ENCODE peak calls at places on chromosomes 11 and 22, in five cellular contexts. One of them, this sample, is unnamed.

GRCh38 chr11:94583213-94583884 is 16.2 kb downstream of the PIWIL4 start:
- DNase-seq in colonic mucosa: no peak
- DNase-seq in MM.1S: no peak
- DNase-seq in thoracic aorta: no peak
- DNase-seq in progenitor cell of endocrine pancreas: no peak
- DNase-seq in this sample: no peak

GRCh38 chr11:6319001-6319878 is 1.1 kb downstream of the CAVIN3 start:
- DNase-seq in progenitor cell of endocrine pancreas: no peak
- DNase-seq in MM.1S: no peak
- DNase-seq in thoracic aorta: peak
- DNase-seq in colonic mucosa: no peak
- DNase-seq in this sample: peak

GRCh38 chr22:47031628-47031915 is 269.1 kb downstream of the TBC1D22A start:
- DNase-seq in progenitor cell of endocrine pancreas: no peak
- DNase-seq in MM.1S: no peak
- DNase-seq in colonic mucosa: no peak
- DNase-seq in thoracic aorta: no peak
- DNase-seq in this sample: no peak

GRCh38 chr22:40410272-40410671 is 39.9 kb downstream of the SGSM3 start:
- DNase-seq in colonic mucosa: no peak
- DNase-seq in MM.1S: no peak
- DNase-seq in progenitor cell of endocrine pancreas: no peak
- DNase-seq in thoracic aorta: no peak
- DNase-seq in this sample: no peak

GRCh38 chr11:3225826-3226750 is 6.1 kb downstream of the MRGPRE start:
- DNase-seq in colonic mucosa: no peak
- DNase-seq in thoracic aorta: no peak
- DNase-seq in progenitor cell of endocrine pancreas: no peak
- DNase-seq in MM.1S: no peak
- DNase-seq in this sample: peak

GRCh38 chr11:65446446-65447277 is 24.1 kb downstream of the NEAT1 start:
- DNase-seq in colonic mucosa: no peak
- DNase-seq in thoracic aorta: no peak
- DNase-seq in MM.1S: no peak
- DNase-seq in progenitor cell of endocrine pancreas: no peak
- DNase-seq in this sample: no peak

GRCh38 chr11:20668844-20669832 is at the start of gene NELL1:
- DNase-seq in colonic mucosa: no peak
- DNase-seq in MM.1S: no peak
- DNase-seq in thoracic aorta: no peak
- DNase-seq in progenitor cell of endocrine pancreas: no peak
- DNase-seq in this sample: no peak

GRCh38 chr11:91115116-91115515 is 892.3 kb upstream of the CHORDC1 start:
- DNase-seq in thoracic aorta: no peak
- DNase-seq in progenitor cell of endocrine pancreas: no peak
- DNase-seq in colonic mucosa: no peak
- DNase-seq in MM.1S: no peak
- DNase-seq in this sample: no peak

GRCh38 chr11:9047986-9048522 is 43.3 kb downstream of the SCUBE2 start:
- DNase-seq in progenitor cell of endocrine pancreas: no peak
- DNase-seq in MM.1S: no peak
- DNase-seq in colonic mucosa: no peak
- DNase-seq in thoracic aorta: no peak
- DNase-seq in this sample: no peak

GRCh38 chr11:99739464-99740089 is 718.8 kb downstream of the CNTN5 start:
- DNase-seq in thoracic aorta: no peak
- DNase-seq in MM.1S: peak
- DNase-seq in progenitor cell of endocrine pancreas: no peak
- DNase-seq in colonic mucosa: no peak
- DNase-seq in this sample: peak

GRCh38 chr22:29765905-29766631 is 739 bp downstream of the ZMAT5 start:
- DNase-seq in thoracic aorta: no peak
- DNase-seq in colonic mucosa: peak
- DNase-seq in progenitor cell of endocrine pancreas: peak
- DNase-seq in MM.1S: no peak
- DNase-seq in this sample: peak

GRCh38 chr22:43996981-43997265 is 27.2 kb upstream of the PARVB start:
- DNase-seq in colonic mucosa: no peak
- DNase-seq in progenitor cell of endocrine pancreas: no peak
- DNase-seq in MM.1S: no peak
- DNase-seq in thoracic aorta: no peak
- DNase-seq in this sample: no peak

GRCh38 chr11:10021563-10021962 is 272.5 kb downstream of the SBF2 start:
- DNase-seq in thoracic aorta: no peak
- DNase-seq in progenitor cell of endocrine pancreas: no peak
- DNase-seq in MM.1S: no peak
- DNase-seq in colonic mucosa: no peak
- DNase-seq in this sample: no peak

GRCh38 chr11:9747816-9748215 is 83.9 kb downstream of the SWAP70 start:
- DNase-seq in thoracic aorta: no peak
- DNase-seq in colonic mucosa: no peak
- DNase-seq in MM.1S: no peak
- DNase-seq in progenitor cell of endocrine pancreas: no peak
- DNase-seq in this sample: no peak

GRCh38 chr22:46172522-46172921 is 22.2 kb downstream of the PPARA start:
- DNase-seq in colonic mucosa: no peak
- DNase-seq in MM.1S: no peak
- DNase-seq in progenitor cell of endocrine pancreas: no peak
- DNase-seq in thoracic aorta: no peak
- DNase-seq in this sample: no peak

GRCh38 chr11:93712678-93713077 is 28.6 kb downstream of the TAF1D start:
- DNase-seq in progenitor cell of endocrine pancreas: no peak
- DNase-seq in thoracic aorta: no peak
- DNase-seq in colonic mucosa: no peak
- DNase-seq in MM.1S: no peak
- DNase-seq in this sample: no peak

GRCh38 chr11:134532176-134532920 is 120.3 kb upstream of the B3GAT1 start:
- DNase-seq in progenitor cell of endocrine pancreas: no peak
- DNase-seq in colonic mucosa: no peak
- DNase-seq in MM.1S: no peak
- DNase-seq in thoracic aorta: no peak
- DNase-seq in this sample: no peak

GRCh38 chr22:32684148-32684821 is 117.2 kb upstream of the TIMP3 start:
- DNase-seq in thoracic aorta: no peak
- DNase-seq in progenitor cell of endocrine pancreas: no peak
- DNase-seq in colonic mucosa: no peak
- DNase-seq in MM.1S: no peak
- DNase-seq in this sample: no peak

GRCh38 chr22:46149493-46149997 is 781 bp upstream of the PPARA start:
- DNase-seq in thoracic aorta: no peak
- DNase-seq in MM.1S: peak
- DNase-seq in progenitor cell of endocrine pancreas: no peak
- DNase-seq in colonic mucosa: peak
- DNase-seq in this sample: no peak

GRCh38 chr11:67276821-67277230 is 10.6 kb downstream of the GRK2 start:
- DNase-seq in MM.1S: peak
- DNase-seq in progenitor cell of endocrine pancreas: no peak
- DNase-seq in thoracic aorta: no peak
- DNase-seq in colonic mucosa: peak
- DNase-seq in this sample: no peak

GRCh38 chr11:14905104-14906033 is 13.3 kb upstream of the CYP2R1 start:
- DNase-seq in thoracic aorta: no peak
- DNase-seq in colonic mucosa: peak
- DNase-seq in MM.1S: peak
- DNase-seq in progenitor cell of endocrine pancreas: no peak
- DNase-seq in this sample: peak

GRCh38 chr11:20609727-20610707 is 10.6 kb downstream of the SLC6A5 start:
- DNase-seq in colonic mucosa: peak
- DNase-seq in progenitor cell of endocrine pancreas: peak
- DNase-seq in MM.1S: peak
- DNase-seq in thoracic aorta: no peak
- DNase-seq in this sample: peak

GRCh38 chr22:50012201-50013181 is at the start of gene IL17REL:
- DNase-seq in colonic mucosa: no peak
- DNase-seq in progenitor cell of endocrine pancreas: no peak
- DNase-seq in MM.1S: no peak
- DNase-seq in thoracic aorta: no peak
- DNase-seq in this sample: no peak

GRCh38 chr11:19027829-19028595 is 32.5 kb downstream of the MRGPRX2 start:
- DNase-seq in colonic mucosa: no peak
- DNase-seq in progenitor cell of endocrine pancreas: no peak
- DNase-seq in MM.1S: no peak
- DNase-seq in thoracic aorta: no peak
- DNase-seq in this sample: no peak

GRCh38 chr22:31867386-31868153 is 76.8 kb upstream of the YWHAH start:
- DNase-seq in progenitor cell of endocrine pancreas: no peak
- DNase-seq in colonic mucosa: no peak
- DNase-seq in thoracic aorta: no peak
- DNase-seq in MM.1S: no peak
- DNase-seq in this sample: no peak

GRCh38 chr11:32893947-32894827 is 1.6 kb downstream of the QSER1 start:
- DNase-seq in MM.1S: peak
- DNase-seq in progenitor cell of endocrine pancreas: no peak
- DNase-seq in thoracic aorta: no peak
- DNase-seq in colonic mucosa: peak
- DNase-seq in this sample: peak

GRCh38 chr22:35150163-35151107 is 84.5 kb downstream of the ISX start:
- DNase-seq in thoracic aorta: no peak
- DNase-seq in MM.1S: peak
- DNase-seq in colonic mucosa: peak
- DNase-seq in progenitor cell of endocrine pancreas: peak
- DNase-seq in this sample: peak

GRCh38 chr11:117595440-117595839 is 201.6 kb downstream of the DSCAML1 start:
- DNase-seq in progenitor cell of endocrine pancreas: no peak
- DNase-seq in colonic mucosa: no peak
- DNase-seq in MM.1S: no peak
- DNase-seq in thoracic aorta: no peak
- DNase-seq in this sample: no peak
- TF ChIP-seq CTCF in progenitor cell of endocrine pancreas: no peak
- TF ChIP-seq CTCF in colonic mucosa: no peak
- TF ChIP-seq CTCF in MM.1S: no peak
- TF ChIP-seq CTCF in thoracic aorta: no peak
- TF ChIP-seq CTCF in this sample: no peak

GRCh38 chr11:13166036-13166435 is 111.6 kb upstream of the BMAL1 start:
- DNase-seq in MM.1S: no peak
- DNase-seq in colonic mucosa: no peak
- DNase-seq in thoracic aorta: no peak
- DNase-seq in progenitor cell of endocrine pancreas: no peak
- DNase-seq in this sample: no peak

GRCh38 chr11:13160745-13161144 is 116.8 kb upstream of the BMAL1 start:
- DNase-seq in progenitor cell of endocrine pancreas: no peak
- DNase-seq in colonic mucosa: no peak
- DNase-seq in thoracic aorta: no peak
- DNase-seq in MM.1S: no peak
- DNase-seq in this sample: no peak

GRCh38 chr11:13160302-13160701 is 117.3 kb upstream of the BMAL1 start:
- DNase-seq in thoracic aorta: no peak
- DNase-seq in progenitor cell of endocrine pancreas: no peak
- DNase-seq in MM.1S: no peak
- DNase-seq in colonic mucosa: no peak
- DNase-seq in this sample: no peak
- TF ChIP-seq CTCF in thoracic aorta: no peak
- TF ChIP-seq CTCF in progenitor cell of endocrine pancreas: no peak
- TF ChIP-seq CTCF in MM.1S: no peak
- TF ChIP-seq CTCF in colonic mucosa: no peak
- TF ChIP-seq CTCF in this sample: no peak

DNA sequence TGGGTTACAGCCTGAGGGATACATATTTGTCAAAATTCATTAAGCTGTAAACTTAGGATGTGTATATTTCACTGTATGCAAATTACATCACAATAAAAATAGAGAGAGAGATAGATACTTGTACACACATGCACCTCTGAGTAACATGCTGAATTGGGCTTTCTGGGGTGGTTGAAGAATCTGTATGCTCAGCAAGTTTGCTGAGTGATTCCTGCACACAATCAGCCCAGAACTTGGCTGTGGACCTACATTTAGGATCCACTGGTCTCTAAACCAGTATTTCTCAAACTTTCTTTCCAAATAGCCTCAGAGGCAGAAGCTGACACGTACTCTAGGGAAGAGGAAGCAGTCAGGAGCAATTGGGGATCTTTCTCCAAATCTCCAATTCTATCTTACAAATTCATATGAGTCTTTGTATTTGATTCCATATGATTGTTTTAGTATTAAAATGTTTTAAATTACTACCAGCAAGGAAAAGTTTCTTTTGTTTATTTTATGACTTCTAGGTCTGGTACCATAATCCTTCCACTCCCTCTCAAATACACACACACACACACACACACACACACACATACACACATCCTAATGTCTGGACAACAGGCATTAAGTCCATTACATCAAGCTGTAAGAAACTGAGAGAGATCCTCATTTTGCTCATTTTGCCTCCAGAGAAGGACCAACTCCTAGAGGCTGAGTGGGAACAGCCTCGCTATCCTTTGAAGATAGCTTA is 20.0 kb downstream of the SYT13 start:
- DNase-seq in thoracic aorta: no peak
- DNase-seq in colonic mucosa: peak
- DNase-seq in progenitor cell of endocrine pancreas: no peak
- DNase-seq in MM.1S: no peak
- DNase-seq in this sample: no peak
- TF ChIP-seq CTCF in thoracic aorta: no peak
- TF ChIP-seq CTCF in colonic mucosa: no peak
- TF ChIP-seq CTCF in progenitor cell of endocrine pancreas: no peak
- TF ChIP-seq CTCF in MM.1S: no peak
- TF ChIP-seq CTCF in this sample: no peak

GRCh38 chr22:36986242-36986821 is 32.9 kb downstream of the TST start:
- DNase-seq in MM.1S: peak
- DNase-seq in colonic mucosa: peak
- DNase-seq in thoracic aorta: no peak
- DNase-seq in progenitor cell of endocrine pancreas: no peak
- DNase-seq in this sample: no peak
- TF ChIP-seq CTCF in MM.1S: peak
- TF ChIP-seq CTCF in colonic mucosa: peak
- TF ChIP-seq CTCF in thoracic aorta: peak
- TF ChIP-seq CTCF in progenitor cell of endocrine pancreas: peak
- TF ChIP-seq CTCF in this sample: peak